ENCODE peak calls at places on chromosomes 1 and 21, in seven cellular contexts. T is H9, Y is GM13976, V is fibroblast of pulmonary artery, P is AG10803, R is endodermal cell, Q is lower lobe of right lung. L is an unnamed sample.

GRCh38 chr1:151485685-151486255 is 25.4 kb upstream of the CGN start:
- DNase-seq in T (peak), Y (no peak), V (peak), P (no peak), R (peak), Q (no peak), L (no peak)

GRCh38 chr1:119338757-119339156 is 29.8 kb upstream of the HAO2 start:
- DNase-seq in T (no peak), Y (no peak), V (no peak), P (no peak), R (no peak), Q (no peak), L (no peak)

GRCh38 chr1:8061673-8062386 is 35.7 kb upstream of the ERRFI1 start:
- DNase-seq in T (no peak), Y (no peak), V (peak), P (no peak), R (no peak), Q (no peak), L (peak)

GRCh38 chr1:86423873-86424272 is at the start of gene CLCA2:
- DNase-seq in T (no peak), Y (no peak), V (no peak), P (no peak), R (no peak), Q (no peak), L (no peak)

GRCh38 chr1:22117851-22118250 is 25.0 kb downstream of the WNT4 start:
- DNase-seq in T (peak), Y (no peak), V (peak), P (no peak), R (no peak), Q (no peak), L (peak)

GRCh38 chr1:202212787-202213186 is 19.2 kb downstream of the LGR6 start:
- DNase-seq in T (no peak), Y (no peak), V (no peak), P (no peak), R (no peak), Q (no peak), L (no peak)

GRCh38 chr1:86938450-86938849 is 24.0 kb downstream of the HS2ST1 start:
- DNase-seq in T (no peak), Y (no peak), V (no peak), P (peak), R (no peak), Q (no peak), L (no peak)

GRCh38 chr1:62294211-62294610 is 25.0 kb downstream of the KANK4 start:
- DNase-seq in T (peak), Y (no peak), V (no peak), P (no peak), R (peak), Q (no peak), L (no peak)

GRCh38 chr1:151924691-151925587 is 15.6 kb upstream of the THEM4 start:
- DNase-seq in T (no peak), Y (peak), V (no peak), P (no peak), R (no peak), Q (no peak), L (no peak)

GRCh38 chr1:2334883-2335534 is 56.3 kb downstream of the MORN1 start:
- DNase-seq in T (no peak), Y (no peak), V (peak), P (no peak), R (no peak), Q (no peak), L (no peak)

GRCh38 chr1:11158720-11159321 is 30.3 kb upstream of the ANGPTL7 start:
- DNase-seq in T (no peak), Y (no peak), V (peak), P (peak), R (no peak), Q (no peak), L (peak)

GRCh38 chr1:83766182-83766825 is 232.6 kb downstream of the TTLL7 start:
- DNase-seq in T (no peak), Y (no peak), V (no peak), P (no peak), R (no peak), Q (no peak), L (no peak)

GRCh38 chr1:10122926-10123325 is 87.4 kb upstream of the KIF1B start:
- DNase-seq in T (no peak), Y (no peak), V (peak), P (peak), R (no peak), Q (no peak), L (peak)

GRCh38 chr1:55679971-55680370 is 464.8 kb upstream of the USP24 start:
- DNase-seq in T (no peak), Y (no peak), V (peak), P (peak), R (no peak), Q (no peak), L (peak)

GRCh38 chr21:31553461-31553860 is 106.0 kb upstream of the SOD1 start:
- DNase-seq in T (no peak), Y (no peak), V (no peak), P (no peak), R (no peak), Q (no peak), L (no peak)

GRCh38 chr1:208741296-208741695 is 497.1 kb upstream of the PLXNA2 start:
- DNase-seq in T (no peak), Y (no peak), V (no peak), P (no peak), R (no peak), Q (no peak), L (peak)

GRCh38 chr1:110765640-110766335 is 91.0 kb upstream of the KCNA3 start:
- DNase-seq in T (no peak), Y (peak), V (peak), P (peak), R (peak), Q (no peak), L (no peak)

GRCh38 chr1:199272690-199273089 is 633.9 kb downstream of the PTPRC start:
- DNase-seq in T (peak), Y (peak), V (peak), P (peak), R (peak), Q (peak), L (peak)

GRCh38 chr1:36585760-36586072 is 103.0 kb upstream of the CSF3R start:
- DNase-seq in T (no peak), Y (no peak), V (no peak), P (no peak), R (no peak), Q (no peak), L (no peak)

GRCh38 chr1:77438239-77438913 is 156.6 kb downstream of the AK5 start:
- DNase-seq in T (no peak), Y (no peak), V (peak), P (peak), R (no peak), Q (no peak), L (peak)

GRCh38 chr1:6348511-6349191 is 44.9 kb downstream of the ACOT7 start:
- DNase-seq in T (no peak), Y (no peak), V (peak), P (peak), R (no peak), Q (no peak), L (peak)

GRCh38 chr1:244674446-244674845 is 21.5 kb downstream of the DESI2 start:
- DNase-seq in T (no peak), Y (no peak), V (no peak), P (peak), R (no peak), Q (no peak), L (no peak)

GRCh38 chr1:193707271-193708015 is 521.0 kb upstream of the B3GALT2 start:
- DNase-seq in T (no peak), Y (no peak), V (peak), P (no peak), R (no peak), Q (no peak), L (no peak)

GRCh38 chr1:59999746-60000145 is 73.2 kb upstream of the CYP2J2 start:
- DNase-seq in T (no peak), Y (no peak), V (no peak), P (no peak), R (no peak), Q (no peak), L (no peak)

GRCh38 chr1:117512728-117513321 is 93.0 kb upstream of the TENT5C start:
- DNase-seq in T (no peak), Y (no peak), V (peak), P (peak), R (no peak), Q (no peak), L (peak)
- TF ChIP-seq CTCF in T (peak), Y (peak), V (peak), P (peak), R (peak), Q (peak), L (peak)

GRCh38 chr21:30306821-30307330 is 13.2 kb downstream of the KRTAP26-1 start:
- DNase-seq in T (no peak), Y (no peak), V (no peak), P (no peak), R (no peak), Q (no peak), L (no peak)
- TF ChIP-seq CTCF in T (no peak), Y (no peak), V (no peak), P (no peak), R (no peak), Q (no peak), L (no peak)

GRCh38 chr1:155227261-155228095 is 19.0 kb downstream of the MTX1 start:
- DNase-seq in T (peak), Y (peak), V (peak), P (peak), R (peak), Q (peak), L (peak)
- TF ChIP-seq CTCF in T (peak), Y (no peak), V (no peak), P (no peak), R (no peak), Q (no peak), L (no peak)

GRCh38 chr1:154344977-154345837 is 19.9 kb downstream of the ATP8B2 start:
- DNase-seq in T (peak), Y (peak), V (peak), P (peak), R (peak), Q (peak), L (peak)
- TF ChIP-seq CTCF in T (peak), Y (peak), V (peak), P (peak), R (peak), Q (peak), L (peak)

GRCh38 chr21:26840912-26841311 is 4.3 kb downstream of the ADAMTS1 start:
- DNase-seq in T (no peak), Y (no peak), V (peak), P (peak), R (no peak), Q (no peak), L (peak)
- TF ChIP-seq CTCF in T (no peak), Y (no peak), V (no peak), P (peak), R (no peak), Q (no peak), L (peak)

GRCh38 chr1:204359474-204360255 is at the start of gene PLEKHA6:
- DNase-seq in T (no peak), Y (no peak), V (peak), P (peak), R (peak), Q (no peak), L (peak)
- TF ChIP-seq CTCF in T (peak), Y (no peak), V (peak), P (peak), R (peak), Q (no peak), L (peak)

DNA sequence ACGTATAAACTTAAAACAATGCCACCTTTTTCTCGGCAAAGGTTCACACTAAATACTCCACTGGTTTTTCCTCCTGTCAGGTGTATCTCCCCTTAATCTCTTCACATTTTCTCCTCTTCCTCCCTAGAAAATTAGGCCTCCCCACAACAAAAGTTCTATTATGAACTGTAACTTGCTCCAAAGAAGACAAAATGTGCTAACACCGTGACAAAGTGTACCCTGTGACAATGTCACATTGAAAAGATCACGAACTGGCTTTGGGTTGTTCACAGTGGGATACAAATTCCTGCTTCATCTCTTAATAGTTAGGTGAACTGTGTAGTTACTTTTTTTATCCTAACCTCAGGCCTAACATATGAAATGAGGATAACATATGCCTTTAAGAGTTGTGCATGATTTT is 6.0 kb downstream of the NUCKS1 start:
- DNase-seq in T (no peak), Y (no peak), V (no peak), P (no peak), R (no peak), Q (no peak), L (no peak)
- TF ChIP-seq CTCF in T (no peak), Y (no peak), V (no peak), P (no peak), R (no peak), Q (no peak), L (no peak)

GRCh38 chr1:167208624-167208976 is 12.1 kb upstream of the POU2F1 start:
- DNase-seq in T (no peak), Y (no peak), V (no peak), P (no peak), R (no peak), Q (no peak), L (no peak)
- TF ChIP-seq CTCF in T (no peak), Y (no peak), V (no peak), P (no peak), R (no peak), Q (no peak), L (no peak)

L was measured in osteoblast.